ENCODE peak calls at places on chromosomes 7 and 10, in four cellular contexts. One of them, this sample, is unnamed.

GRCh38 chr10:33026422-33026821 is 68.4 kb upstream of the ITGB1 start:
- DNase-seq in GM12878: no peak
- DNase-seq in SK-N-SH: no peak
- DNase-seq in WTC11: no peak
- DNase-seq in this sample: no peak

GRCh38 chr7:138875794-138876193 is 77.8 kb upstream of the ATP6V0A4 start:
- DNase-seq in SK-N-SH: no peak
- DNase-seq in WTC11: no peak
- DNase-seq in GM12878: no peak
- DNase-seq in this sample: no peak

GRCh38 chr10:116848912-116849270 is 408 bp upstream of the ENO4 start:
- DNase-seq in SK-N-SH: no peak
- DNase-seq in WTC11: no peak
- DNase-seq in GM12878: no peak
- DNase-seq in this sample: no peak

GRCh38 chr7:132646064-132646463 is 69.8 kb upstream of the PLXNA4 start:
- DNase-seq in GM12878: no peak
- DNase-seq in WTC11: no peak
- DNase-seq in SK-N-SH: no peak
- DNase-seq in this sample: no peak

GRCh38 chr10:103472005-103472404 is 7.0 kb downstream of the CALHM3 start:
- DNase-seq in WTC11: no peak
- DNase-seq in SK-N-SH: no peak
- DNase-seq in GM12878: no peak
- DNase-seq in this sample: no peak

GRCh38 chr10:126090911-126091728 is 194.8 kb downstream of the FANK1 start:
- DNase-seq in GM12878: no peak
- DNase-seq in SK-N-SH: no peak
- DNase-seq in WTC11: no peak
- DNase-seq in this sample: no peak

GRCh38 chr7:55043691-55044090 is 24.9 kb downstream of the EGFR start:
- DNase-seq in SK-N-SH: no peak
- DNase-seq in WTC11: no peak
- DNase-seq in GM12878: no peak
- DNase-seq in this sample: no peak

GRCh38 chr7:761101-761500 is 34.0 kb upstream of the PRKAR1B start:
- DNase-seq in GM12878: no peak
- DNase-seq in WTC11: no peak
- DNase-seq in SK-N-SH: no peak
- DNase-seq in this sample: no peak

GRCh38 chr7:110347091-110347490 is 743.8 kb upstream of the LRRN3 start:
- DNase-seq in WTC11: no peak
- DNase-seq in GM12878: no peak
- DNase-seq in SK-N-SH: no peak
- DNase-seq in this sample: no peak

GRCh38 chr10:112898540-112899395 is 51.3 kb upstream of the TCF7L2 start:
- DNase-seq in WTC11: peak
- DNase-seq in GM12878: no peak
- DNase-seq in SK-N-SH: no peak
- DNase-seq in this sample: no peak

GRCh38 chr10:36007369-36007768 is 365.3 kb upstream of the FZD8 start:
- DNase-seq in WTC11: no peak
- DNase-seq in SK-N-SH: no peak
- DNase-seq in GM12878: no peak
- DNase-seq in this sample: no peak

GRCh38 chr7:67962863-67963262 is 966.2 kb downstream of the TYW1 start:
- DNase-seq in WTC11: no peak
- DNase-seq in GM12878: no peak
- DNase-seq in SK-N-SH: no peak
- DNase-seq in this sample: no peak

DNA sequence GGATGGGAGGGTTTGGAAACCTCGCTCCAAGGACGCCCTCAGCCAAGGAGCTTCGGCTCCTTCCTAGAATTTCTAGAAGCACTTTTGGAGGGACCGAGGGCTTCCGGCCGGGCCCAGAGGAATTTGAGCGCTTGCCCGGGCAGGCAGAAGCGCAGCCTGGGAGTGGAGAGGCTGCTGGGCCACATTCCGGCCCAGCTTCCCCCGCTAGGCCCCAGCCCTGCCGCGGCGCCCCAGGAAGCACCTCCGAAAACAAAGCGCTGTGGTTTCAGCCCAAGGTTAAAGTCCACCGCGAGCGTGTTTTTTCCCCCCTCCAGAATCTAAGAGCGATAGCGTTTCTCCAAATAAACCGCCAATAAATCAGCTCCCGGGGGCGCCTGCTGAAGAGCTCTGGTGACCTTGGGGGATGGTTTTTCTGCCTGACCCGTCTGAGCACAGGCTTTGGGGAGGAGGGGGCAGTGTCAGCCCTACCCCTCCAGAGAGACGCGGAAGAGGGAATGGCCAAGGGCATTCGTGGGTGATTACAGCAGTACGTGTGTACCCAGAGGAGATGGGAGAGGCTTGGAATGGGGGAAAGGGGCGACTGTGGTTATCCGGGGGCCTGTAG is 5.7 kb upstream of the TNRC18 start:
- DNase-seq in SK-N-SH: no peak
- DNase-seq in WTC11: peak
- DNase-seq in GM12878: no peak
- DNase-seq in this sample: peak
- TF ChIP-seq USF1 in SK-N-SH: no peak
- TF ChIP-seq USF1 in WTC11: no peak
- TF ChIP-seq USF1 in GM12878: no peak
- TF ChIP-seq USF1 in this sample: no peak

DNA sequence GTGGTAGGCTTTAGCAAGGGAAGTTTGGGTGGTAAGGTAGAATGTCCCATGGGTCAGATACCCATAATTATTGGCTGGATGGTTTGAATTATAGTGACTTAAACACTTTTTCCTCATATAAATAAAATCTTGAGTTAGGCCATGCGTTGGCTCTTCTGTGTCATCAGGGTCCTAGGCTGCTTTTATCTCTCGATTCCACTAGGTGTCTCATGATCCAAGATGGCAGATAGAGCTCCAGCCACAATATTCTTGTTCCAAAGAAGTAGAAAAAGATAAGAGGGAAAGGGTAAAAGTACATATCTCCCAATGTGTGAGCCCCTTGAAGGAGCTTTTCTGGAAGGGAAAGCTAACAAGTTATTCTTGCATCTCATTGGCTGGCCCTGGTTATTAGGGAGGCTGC is 144.7 kb downstream of the GRK5 start:
- DNase-seq in WTC11: no peak
- DNase-seq in SK-N-SH: no peak
- DNase-seq in GM12878: no peak
- DNase-seq in this sample: no peak
- TF ChIP-seq USF1 in WTC11: no peak
- TF ChIP-seq USF1 in SK-N-SH: no peak
- TF ChIP-seq USF1 in GM12878: no peak
- TF ChIP-seq USF1 in this sample: no peak

DNA sequence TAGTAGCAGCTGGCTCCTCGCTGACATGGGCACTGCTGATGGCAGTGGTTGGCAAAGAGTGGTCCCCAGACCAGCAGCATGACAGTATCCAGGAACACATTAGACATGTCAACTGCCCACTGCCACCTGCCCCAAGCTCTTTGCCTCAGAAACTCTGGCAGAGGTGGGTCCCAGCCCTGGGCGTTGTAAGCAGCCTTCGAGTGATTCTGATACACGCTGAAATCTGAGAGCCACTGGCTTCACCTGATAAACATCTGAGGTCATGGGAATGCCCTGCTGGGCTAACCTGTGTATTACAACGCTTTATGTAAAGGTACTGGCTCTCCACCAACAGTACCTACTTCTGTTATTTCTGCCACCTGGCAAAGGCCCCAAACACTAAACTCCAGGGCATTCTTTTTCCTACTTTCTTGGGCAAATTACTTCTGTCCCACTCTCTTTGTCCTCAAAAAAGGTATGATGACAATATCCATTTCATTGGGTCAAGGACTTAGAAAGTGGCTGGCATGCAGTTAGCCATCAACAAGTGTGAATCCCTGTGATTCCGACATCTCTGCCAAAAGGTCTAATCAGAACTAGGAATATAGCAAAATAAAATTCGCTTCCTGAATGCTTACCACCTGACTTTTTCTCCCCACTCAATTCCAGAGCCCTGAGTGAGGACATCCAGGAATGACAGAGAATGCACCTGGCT is 9.2 kb downstream of the SGMS1 start:
- DNase-seq in GM12878: no peak
- DNase-seq in SK-N-SH: no peak
- DNase-seq in WTC11: peak
- DNase-seq in this sample: peak
- TF ChIP-seq USF1 in GM12878: no peak
- TF ChIP-seq USF1 in SK-N-SH: no peak
- TF ChIP-seq USF1 in WTC11: no peak
- TF ChIP-seq USF1 in this sample: no peak

GRCh38 chr7:5631185-5631584 is 150.3 kb downstream of the RNF216 start:
- DNase-seq in SK-N-SH: no peak
- DNase-seq in GM12878: no peak
- DNase-seq in WTC11: no peak
- DNase-seq in this sample: no peak

GRCh38 chr7:5630670-5631069 is 150.8 kb downstream of the RNF216 start:
- DNase-seq in GM12878: no peak
- DNase-seq in SK-N-SH: no peak
- DNase-seq in WTC11: no peak
- DNase-seq in this sample: no peak

GRCh38 chr7:5627745-5628547 is 153.5 kb downstream of the RNF216 start:
- DNase-seq in GM12878: no peak
- DNase-seq in SK-N-SH: peak
- DNase-seq in WTC11: no peak
- DNase-seq in this sample: no peak

GRCh38 chr7:5631752-5632151 is 149.7 kb downstream of the RNF216 start:
- DNase-seq in SK-N-SH: no peak
- DNase-seq in WTC11: no peak
- DNase-seq in GM12878: no peak
- DNase-seq in this sample: no peak

GRCh38 chr7:5629941-5630340 is 151.5 kb downstream of the RNF216 start:
- DNase-seq in GM12878: no peak
- DNase-seq in WTC11: no peak
- DNase-seq in SK-N-SH: peak
- DNase-seq in this sample: no peak
- TF ChIP-seq USF1 in GM12878: no peak
- TF ChIP-seq USF1 in WTC11: no peak
- TF ChIP-seq USF1 in SK-N-SH: no peak
- TF ChIP-seq USF1 in this sample: no peak

GRCh38 chr7:27684491-27684890 is 21.8 kb upstream of the HIBADH start:
- DNase-seq in GM12878: no peak
- DNase-seq in SK-N-SH: no peak
- DNase-seq in WTC11: no peak
- DNase-seq in this sample: no peak

GRCh38 chr7:27680610-27681009 is 17.9 kb upstream of the HIBADH start:
- DNase-seq in WTC11: no peak
- DNase-seq in GM12878: no peak
- DNase-seq in SK-N-SH: no peak
- DNase-seq in this sample: no peak

GRCh38 chr7:27677912-27678612 is 15.4 kb upstream of the HIBADH start:
- DNase-seq in GM12878: no peak
- DNase-seq in SK-N-SH: no peak
- DNase-seq in WTC11: no peak
- DNase-seq in this sample: peak

DNA sequence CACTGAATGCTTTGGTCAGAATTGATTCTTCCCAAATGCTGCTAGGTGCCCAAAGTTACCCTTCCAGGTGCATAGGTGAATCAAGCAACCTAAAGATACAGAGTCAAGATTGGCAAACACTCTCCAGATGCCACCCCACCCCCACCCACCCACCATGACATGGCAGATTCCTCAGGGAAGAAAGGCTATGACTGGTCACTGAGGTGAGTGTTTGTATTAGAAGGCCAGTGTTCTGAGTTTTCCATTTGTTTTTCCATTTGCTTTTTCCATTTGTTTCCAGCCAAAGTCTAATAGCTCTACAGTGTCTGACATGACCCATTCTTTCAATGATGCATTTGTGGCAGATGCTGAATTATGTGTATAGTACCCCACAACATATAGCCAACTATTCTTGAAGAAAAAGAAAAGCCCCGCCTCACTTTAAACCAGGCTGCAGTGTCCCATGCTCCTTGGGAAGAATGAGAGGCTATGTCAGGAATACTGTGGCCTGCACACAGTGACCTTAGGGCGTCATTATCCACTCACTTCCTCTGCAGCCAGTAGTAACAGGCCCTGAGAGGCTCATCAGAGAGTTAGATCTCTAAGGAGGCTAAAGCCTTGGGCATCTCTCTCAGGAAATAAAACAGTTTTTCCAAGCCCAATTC is 16.1 kb upstream of the HIBADH start:
- DNase-seq in GM12878: no peak
- DNase-seq in SK-N-SH: no peak
- DNase-seq in WTC11: no peak
- DNase-seq in this sample: peak
- TF ChIP-seq USF1 in GM12878: no peak
- TF ChIP-seq USF1 in SK-N-SH: no peak
- TF ChIP-seq USF1 in WTC11: no peak
- TF ChIP-seq USF1 in this sample: no peak

GRCh38 chr10:6170638-6171037 is 32.1 kb upstream of the PFKFB3 start:
- DNase-seq in GM12878: no peak
- DNase-seq in SK-N-SH: no peak
- DNase-seq in WTC11: no peak
- DNase-seq in this sample: no peak

GRCh38 chr10:6175329-6176055 is 27.2 kb upstream of the PFKFB3 start:
- DNase-seq in SK-N-SH: peak
- DNase-seq in GM12878: no peak
- DNase-seq in WTC11: no peak
- DNase-seq in this sample: no peak

GRCh38 chr10:6171891-6172354 is 30.8 kb upstream of the PFKFB3 start:
- DNase-seq in WTC11: no peak
- DNase-seq in GM12878: peak
- DNase-seq in SK-N-SH: no peak
- DNase-seq in this sample: no peak

GRCh38 chr10:6174201-6174874 is 28.4 kb upstream of the PFKFB3 start:
- DNase-seq in SK-N-SH: no peak
- DNase-seq in WTC11: no peak
- DNase-seq in GM12878: no peak
- DNase-seq in this sample: no peak

DNA sequence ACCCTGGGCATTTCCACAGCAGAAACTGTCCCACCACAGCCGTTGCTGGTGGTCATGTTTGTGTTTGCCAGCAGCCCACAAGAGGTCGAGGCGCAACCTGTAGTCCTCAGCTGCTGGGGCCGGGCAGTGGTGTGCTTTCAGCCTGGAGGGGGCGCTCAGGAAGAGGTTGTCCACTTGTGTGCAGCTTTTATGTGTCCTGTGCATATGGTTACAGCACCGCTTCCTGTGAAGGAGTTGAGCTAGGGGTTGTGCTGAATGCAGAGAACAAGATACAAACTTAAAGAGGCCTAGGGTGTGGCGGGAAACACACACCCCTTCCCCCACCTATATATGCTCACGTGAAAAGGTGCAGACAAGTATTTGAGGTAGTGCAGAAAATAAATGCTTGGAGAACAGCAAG is 29.5 kb upstream of the PFKFB3 start:
- DNase-seq in SK-N-SH: no peak
- DNase-seq in WTC11: peak
- DNase-seq in GM12878: no peak
- DNase-seq in this sample: peak
- TF ChIP-seq USF1 in SK-N-SH: no peak
- TF ChIP-seq USF1 in WTC11: no peak
- TF ChIP-seq USF1 in GM12878: no peak
- TF ChIP-seq USF1 in this sample: no peak

GRCh38 chr10:95755511-95756004 is 405 bp upstream of the ENTPD1 start:
- DNase-seq in WTC11: peak
- DNase-seq in GM12878: peak
- DNase-seq in SK-N-SH: no peak
- DNase-seq in this sample: no peak
- TF ChIP-seq USF1 in WTC11: peak
- TF ChIP-seq USF1 in GM12878: peak
- TF ChIP-seq USF1 in SK-N-SH: no peak
- TF ChIP-seq USF1 in this sample: no peak

This sample was measured in K562.